ENCODE peak calls at places on chromosomes 4 and X, in seven cellular contexts. Q, C, R, G, A, P and U are unnamed samples.
A peak's percentile ranks its signal among the peaks of the same experiment; 100 is the strongest.

GRCh38 chr4:120723986-120724385 is 198.5 kb downstream of the PRDM5 start:
- DNase-seq in Q (no peak), C (no peak), R (no peak), G (no peak), A (no peak), P (no peak), U (no peak)

GRCh38 chrX:103356897-103357296 is 591 bp downstream of the TCEAL9 start:
- DNase-seq in Q (no peak), C (peak; percentile 29), R (no peak), G (no peak), A (no peak), P (no peak), U (no peak)

GRCh38 chr4:70915048-70915815 is 13.1 kb downstream of the MOB1B start:
- DNase-seq in Q (no peak), C (no peak), R (peak; percentile 78), G (no peak), A (no peak), P (no peak), U (no peak)

GRCh38 chrX:111387470-111387869 is 24.5 kb downstream of the DCX start:
- DNase-seq in Q (no peak), C (no peak), R (no peak), G (no peak), A (no peak), P (no peak), U (no peak)

GRCh38 chrX:110732274-110732673 is 63.3 kb downstream of the CHRDL1 start:
- DNase-seq in Q (no peak), C (no peak), R (no peak), G (no peak), A (no peak), P (no peak), U (no peak)

GRCh38 chr4:100576570-100576969 is 58.7 kb upstream of the EMCN start:
- DNase-seq in Q (no peak), C (no peak), R (no peak), G (no peak), A (no peak), P (no peak), U (peak; percentile 2)

GRCh38 chr4:833731-834367 is 7.9 kb upstream of the CPLX1 start:
- DNase-seq in Q (no peak), C (no peak), R (no peak), G (no peak), A (no peak), P (no peak), U (no peak)

GRCh38 chr4:7591409-7592063 is 156.8 kb upstream of the PSAPL1 start:
- DNase-seq in Q (no peak), C (no peak), R (no peak), G (no peak), A (no peak), P (no peak), U (no peak)

GRCh38 chrX:37454537-37455285 is 105.5 kb downstream of the PRRG1 start:
- DNase-seq in Q (peak; percentile 6), C (no peak), R (peak; percentile 29), G (no peak), A (no peak), P (no peak), U (no peak)

GRCh38 chr4:110294165-110294564 is 95.8 kb upstream of the ELOVL6 start:
- DNase-seq in Q (no peak), C (no peak), R (peak; percentile 6), G (no peak), A (no peak), P (no peak), U (no peak)

GRCh38 chr4:86554641-86555040 is 39.5 kb upstream of the PTPN13 start:
- DNase-seq in Q (no peak), C (no peak), R (no peak), G (no peak), A (no peak), P (no peak), U (no peak)

GRCh38 chr4:68569466-68570121 is 6.5 kb downstream of the UGT2B17 start:
- DNase-seq in Q (no peak), C (no peak), R (no peak), G (no peak), A (no peak), P (no peak), U (no peak)

GRCh38 chr4:100555791-100556190 is 38.0 kb upstream of the EMCN start:
- DNase-seq in Q (no peak), C (no peak), R (no peak), G (no peak), A (no peak), P (no peak), U (no peak)

GRCh38 chrX:994780-995179 is 217.7 kb downstream of the CRLF2 start:
- DNase-seq in Q (no peak), C (no peak), R (no peak), G (no peak), A (no peak), P (no peak), U (no peak)

GRCh38 chr4:83686166-83686565 is 150.3 kb downstream of the GPAT3 start:
- DNase-seq in Q (no peak), C (no peak), R (peak; percentile 22), G (no peak), A (no peak), P (no peak), U (no peak)

GRCh38 chrX:49276671-49277519 is 7.3 kb downstream of the PPP1R3F start:
- DNase-seq in Q (no peak), C (no peak), R (peak; percentile 41), G (no peak), A (no peak), P (no peak), U (no peak)

GRCh38 chrX:56794404-56794803 is 65.4 kb downstream of the NBDY start:
- DNase-seq in Q (no peak), C (no peak), R (no peak), G (no peak), A (no peak), P (no peak), U (no peak)

GRCh38 chrX:80022363-80023031 is 7.9 kb downstream of the TBX22 start:
- DNase-seq in Q (no peak), C (peak; percentile 22), R (no peak), G (no peak), A (no peak), P (no peak), U (no peak)

GRCh38 chrX:118755633-118756032 is 28.2 kb downstream of the IL13RA1 start:
- DNase-seq in Q (no peak), C (no peak), R (no peak), G (no peak), A (no peak), P (no peak), U (no peak)

GRCh38 chrX:10892605-10893225 is 218.4 kb upstream of the HCCS start:
- DNase-seq in Q (no peak), C (no peak), R (peak; percentile 35), G (no peak), A (no peak), P (no peak), U (no peak)

GRCh38 chr4:26753642-26754041 is 107.0 kb upstream of the STIM2 start:
- DNase-seq in Q (no peak), C (no peak), R (peak; percentile 68), G (no peak), A (no peak), P (no peak), U (no peak)

GRCh38 chr4:115323106-115323684 is 209.8 kb upstream of the NDST4 start:
- DNase-seq in Q (no peak), C (no peak), R (no peak), G (no peak), A (no peak), P (no peak), U (no peak)

DNA sequence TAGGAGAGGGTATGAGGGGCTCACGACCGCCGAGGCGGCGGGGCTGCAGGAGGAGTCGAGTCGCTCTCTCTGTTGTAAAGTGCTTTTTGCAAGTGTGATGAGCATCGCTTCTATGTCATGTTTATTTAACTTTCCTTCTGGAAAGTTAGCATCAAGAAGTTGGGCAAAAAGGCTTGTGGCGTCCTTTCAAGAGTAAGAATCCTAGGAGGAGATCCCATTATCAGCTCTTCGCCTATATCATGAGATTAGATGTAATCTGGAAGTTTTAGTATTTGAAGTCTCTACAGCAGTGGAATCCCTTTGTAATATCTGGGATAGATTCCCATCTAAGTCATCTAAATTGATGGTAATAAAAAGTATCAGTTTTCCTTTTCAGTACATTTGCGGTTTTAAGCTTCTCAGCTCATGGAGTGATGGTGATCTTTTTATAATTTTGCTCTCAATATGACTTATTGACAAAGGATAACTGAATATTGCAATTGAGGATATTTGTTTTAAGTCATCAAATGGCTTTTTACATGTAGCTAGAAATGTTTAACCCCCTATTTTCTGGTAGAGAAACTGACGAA is 1.7 kb downstream of the GALNT7 start:
- DNase-seq in Q (no peak), C (no peak), R (no peak), G (no peak), A (no peak), P (no peak), U (no peak)
- TF ChIP-seq RFX5 in Q (no peak), C (no peak), R (no peak), G (no peak), A (no peak), P (no peak), U (no peak)

GRCh38 chr4:152910521-152910920 is 25.6 kb upstream of the FHDC1 start:
- DNase-seq in Q (no peak), C (no peak), R (no peak), G (no peak), A (no peak), P (no peak), U (no peak)

GRCh38 chr4:152909901-152910300 is 26.2 kb upstream of the FHDC1 start:
- DNase-seq in Q (no peak), C (no peak), R (no peak), G (no peak), A (no peak), P (no peak), U (no peak)
- TF ChIP-seq RFX5 in Q (no peak), C (no peak), R (no peak), G (no peak), A (no peak), P (no peak), U (no peak)

GRCh38 chr4:14716622-14717021 is 285.7 kb upstream of the CPEB2 start:
- DNase-seq in Q (no peak), C (no peak), R (no peak), G (no peak), A (no peak), P (no peak), U (no peak)
- TF ChIP-seq RFX5 in Q (no peak), C (no peak), R (no peak), G (no peak), A (no peak), P (no peak), U (no peak)

DNA sequence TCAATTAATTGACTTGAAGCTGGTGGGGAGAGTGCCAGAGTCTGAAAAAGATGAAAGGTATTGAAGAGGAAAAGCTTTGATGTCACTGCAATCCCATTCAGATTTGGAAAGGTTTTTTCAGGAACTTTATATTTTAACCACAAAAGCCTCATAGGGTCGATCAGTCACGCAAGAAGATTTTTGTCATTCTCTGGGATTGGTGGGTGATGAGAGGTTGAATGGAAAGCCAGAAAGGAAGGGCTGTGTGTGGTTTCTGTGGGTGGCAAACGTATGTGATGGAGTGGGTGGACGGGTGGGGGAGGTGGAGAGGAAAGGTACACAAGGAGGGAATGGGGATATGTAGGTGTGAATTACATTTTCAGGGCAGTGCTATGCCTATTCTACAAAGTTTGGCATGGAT is 173.8 kb upstream of the SCML1 start:
- DNase-seq in Q (no peak), C (no peak), R (peak; percentile 48), G (no peak), A (no peak), P (no peak), U (no peak)
- TF ChIP-seq RFX5 in Q (no peak), C (no peak), R (no peak), G (no peak), A (no peak), P (no peak), U (no peak)

GRCh38 chrX:134548844-134549205 is 88.9 kb downstream of the HPRT1 start:
- DNase-seq in Q (no peak), C (peak; percentile 39), R (no peak), G (no peak), A (no peak), P (no peak), U (no peak)
- TF ChIP-seq RFX5 in Q (no peak), C (no peak), R (no peak), G (no peak), A (no peak), P (no peak), U (no peak)